ENCODE peak calls at places on chromosomes 11 and 22, in seven cellular contexts. K is type B pancreatic cell, X is GM13976, O is cardiac muscle cell, S is brain microvascular endothelial cell, Z is neural crest cell, Y is spleen. B is an unnamed sample.
A peak's percentile ranks its signal among the peaks of the same experiment; 100 is the strongest.

GRCh38 chr11:66080055-66080817 is 10.2 kb downstream of the PACS1 start:
- DNase-seq in O (no peak), Y (no peak), X (no peak), K (no peak), Z (no peak), S (peak; percentile 78), B (no peak)

GRCh38 chr11:77084581-77085191 is 17.9 kb downstream of the CAPN5 start:
- DNase-seq in K (no peak), O (no peak), X (no peak), S (no peak), Y (peak; percentile 76), Z (no peak), B (no peak)

GRCh38 chr22:38674888-38675287 is 6.9 kb upstream of the TOMM22 start:
- DNase-seq in K (no peak), X (no peak), S (no peak), Y (no peak), O (no peak), Z (no peak), B (no peak)

GRCh38 chr11:64219755-64220154 is 6.2 kb downstream of the TRPT1 start:
- DNase-seq in O (no peak), X (no peak), Y (no peak), S (no peak), Z (no peak), K (no peak), B (no peak)

GRCh38 chr11:62534779-62535545 is 11.6 kb downstream of the AHNAK start:
- DNase-seq in Z (no peak), S (no peak), K (no peak), Y (no peak), O (no peak), X (peak; percentile 14), B (no peak)

GRCh38 chr11:33040127-33040861 is 922 bp downstream of the TCP11L1 start:
- DNase-seq in K (no peak), O (no peak), X (peak; percentile 66), S (no peak), Z (no peak), Y (no peak), B (no peak)

GRCh38 chr11:124801014-124801413 is 808 bp upstream of the MSANTD2 start:
- DNase-seq in X (peak; percentile 19), Z (no peak), Y (no peak), K (no peak), O (no peak), S (peak; percentile 23), B (no peak)

GRCh38 chr11:130634981-130635473 is 186.6 kb downstream of the ADAMTS15 start:
- DNase-seq in K (no peak), S (peak; percentile 54), X (no peak), O (no peak), Y (no peak), Z (no peak), B (no peak)

GRCh38 chr11:100875521-100875869 is 188.4 kb downstream of the ARHGAP42 start:
- DNase-seq in Z (no peak), S (no peak), O (no peak), Y (no peak), X (no peak), K (no peak), B (no peak)

GRCh38 chr11:94325681-94326080 is 21.3 kb downstream of the IZUMO1R start:
- DNase-seq in Y (no peak), K (no peak), X (peak; percentile 69), Z (no peak), S (peak; percentile 14), O (peak; percentile 32), B (peak; percentile 25)

GRCh38 chr22:19223617-19224016 is 45.1 kb upstream of the SLC25A1 start:
- DNase-seq in X (no peak), Y (no peak), S (no peak), Z (no peak), O (no peak), K (no peak), B (no peak)
- TF ChIP-seq CTCF in X (no peak), Y (no peak), S (no peak), Z (no peak), O (no peak), K (no peak), B (no peak)

GRCh38 chr11:75399344-75400109 is at the start of gene RPS3:
- DNase-seq in K (peak; percentile 92), X (peak; percentile 95), S (peak; percentile 87), Z (peak; percentile 88), O (peak; percentile 94), Y (peak; percentile 97), B (peak; percentile 83)
- TF ChIP-seq CTCF in K (peak; percentile 29), X (peak; percentile 22), S (peak; percentile 15), Z (no peak), O (no peak), Y (no peak), B (peak; percentile 37)

GRCh38 chr22:31036671-31037550 is 44.2 kb upstream of the SMTN start:
- DNase-seq in Z (no peak), Y (no peak), X (no peak), S (peak; percentile 10), O (no peak), K (no peak), B (no peak)
- TF ChIP-seq CTCF in Z (no peak), Y (no peak), X (no peak), S (peak; percentile 26), O (peak; percentile 12), K (no peak), B (no peak)

DNA sequence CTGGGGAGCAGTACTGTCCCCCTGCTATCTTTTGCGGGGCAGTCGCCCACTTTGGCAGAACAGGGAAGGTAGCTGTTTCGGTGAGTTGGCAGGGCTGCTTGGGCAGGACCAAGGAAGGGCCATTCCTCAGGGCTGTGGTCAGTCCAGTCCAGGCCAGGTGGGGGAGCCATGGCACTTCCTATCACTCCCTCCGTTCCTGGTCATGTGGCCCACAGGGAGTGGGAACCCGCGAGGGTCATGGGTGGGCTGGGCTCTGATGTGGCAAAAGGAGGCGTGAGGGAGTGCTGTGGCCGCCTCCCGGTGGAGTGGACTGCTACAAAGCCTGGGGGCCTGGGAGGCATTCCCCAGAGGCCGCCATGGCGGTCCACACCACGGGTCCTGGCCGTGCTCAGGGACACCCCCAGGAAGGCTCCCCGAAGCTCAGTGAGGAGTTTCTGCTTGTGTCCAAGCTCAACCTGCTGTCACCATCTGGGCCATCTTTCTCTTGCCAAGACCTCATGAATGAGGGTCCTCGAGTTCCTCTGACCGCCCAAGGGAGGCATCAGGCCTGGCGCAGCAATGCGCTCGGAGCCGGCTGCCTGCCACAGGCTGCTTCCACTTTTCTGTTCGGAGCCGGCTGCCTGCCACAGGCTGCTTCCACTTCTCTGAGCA is 11.9 kb downstream of the CHID1 start:
- DNase-seq in S (no peak), Z (no peak), O (peak; percentile 41), X (no peak), Y (no peak), K (no peak), B (no peak)
- TF ChIP-seq CTCF in S (peak; percentile 44), Z (no peak), O (peak; percentile 8), X (no peak), Y (no peak), K (peak; percentile 22), B (peak; percentile 15)

GRCh38 chr11:106276859-106277436 is 199.5 kb downstream of the AASDHPPT start:
- DNase-seq in Z (no peak), S (no peak), K (no peak), Y (no peak), X (no peak), O (peak; percentile 6), B (no peak)

GRCh38 chr11:106276126-106276525 is 198.7 kb downstream of the AASDHPPT start:
- DNase-seq in K (no peak), Z (no peak), S (no peak), X (no peak), O (no peak), Y (no peak), B (no peak)

GRCh38 chr11:106275151-106275550 is 197.7 kb downstream of the AASDHPPT start:
- DNase-seq in Y (no peak), S (no peak), X (no peak), O (no peak), K (no peak), Z (no peak), B (no peak)

GRCh38 chr11:106271126-106271525 is 193.7 kb downstream of the AASDHPPT start:
- DNase-seq in Z (no peak), K (no peak), Y (no peak), O (no peak), X (no peak), S (no peak), B (no peak)

GRCh38 chr11:106271686-106272085 is 194.2 kb downstream of the AASDHPPT start:
- DNase-seq in S (no peak), Y (no peak), K (no peak), O (no peak), Z (no peak), X (no peak), B (no peak)
- TF ChIP-seq CTCF in S (no peak), Y (no peak), K (no peak), O (no peak), Z (no peak), X (no peak), B (no peak)

GRCh38 chr22:49928571-49929552 is 10.4 kb downstream of the CRELD2 start:
- DNase-seq in S (no peak), Y (no peak), X (no peak), Z (no peak), O (no peak), K (no peak), B (no peak)

GRCh38 chr22:49930128-49930527 is 11.7 kb downstream of the CRELD2 start:
- DNase-seq in Y (no peak), O (no peak), K (no peak), X (no peak), Z (no peak), S (no peak), B (no peak)

GRCh38 chr22:49929553-49929979 is 11.1 kb downstream of the CRELD2 start:
- DNase-seq in S (no peak), K (peak; percentile 87), X (peak; percentile 88), Z (peak; percentile 75), O (peak; percentile 74), Y (peak; percentile 97), B (peak; percentile 86)

GRCh38 chr22:49931863-49932262 is 13.4 kb downstream of the CRELD2 start:
- DNase-seq in S (no peak), X (no peak), Y (no peak), K (no peak), Z (no peak), O (no peak), B (no peak)

GRCh38 chr22:49930596-49931412 is 12.4 kb downstream of the CRELD2 start:
- DNase-seq in K (no peak), Y (no peak), Z (no peak), O (peak; percentile 87), S (peak; percentile 35), X (peak; percentile 78), B (no peak)
- TF ChIP-seq CTCF in K (peak; percentile 62), Y (peak; percentile 77), Z (peak; percentile 65), O (peak; percentile 43), S (peak; percentile 66), X (peak; percentile 81), B (peak; percentile 34)

DNA sequence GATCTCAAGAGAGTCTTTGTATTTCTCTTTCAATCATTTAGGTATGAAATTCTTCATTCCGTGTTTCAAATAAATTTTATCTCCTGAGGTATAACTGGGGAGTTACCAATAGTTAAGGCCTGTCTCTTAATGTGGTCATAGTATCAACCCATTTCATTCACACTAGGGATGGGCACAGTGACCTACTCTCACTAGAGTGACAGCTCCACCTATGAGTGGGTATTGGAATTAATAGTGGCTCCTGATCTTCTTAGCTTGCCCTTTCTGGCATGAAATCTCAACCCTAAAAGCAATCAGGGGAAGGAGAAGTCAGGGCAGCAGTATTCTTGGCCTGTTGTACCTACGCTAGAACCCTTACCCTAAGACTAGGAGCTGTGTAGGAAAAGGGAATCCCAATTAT is 507.7 kb downstream of the FAM181B start:
- DNase-seq in K (no peak), Z (no peak), O (no peak), X (no peak), S (no peak), Y (no peak), B (no peak)
- TF ChIP-seq CTCF in K (no peak), Z (no peak), O (no peak), X (no peak), S (no peak), Y (no peak), B (no peak)